ENCODE peak calls at places on chromosomes 12 and 14, in six cellular contexts. J, O, X, T, B and M are unnamed samples.

GRCh38 chr14:68820536-68820935 is 27.7 kb upstream of the ZFP36L1 start:
- DNase-seq in J (no peak), X (peak; percentile 60), T (no peak), B (no peak), O (no peak), M (no peak)

GRCh38 chr14:88248606-88249005 is 74.5 kb downstream of the KCNK10 start:
- DNase-seq in T (peak; percentile 7), O (no peak), J (peak; percentile 10), X (no peak), B (no peak), M (no peak)

GRCh38 chr12:107494331-107494730 is 191.3 kb upstream of the PWP1 start:
- DNase-seq in O (peak; percentile 43), X (no peak), J (no peak), T (no peak), B (no peak), M (no peak)

GRCh38 chr12:123934829-123935228 is 37.8 kb downstream of the CCDC92 start:
- DNase-seq in X (no peak), J (peak; percentile 56), B (no peak), T (peak; percentile 64), O (no peak), M (no peak)

GRCh38 chr14:20278414-20278813 is 27.3 kb downstream of the TTC5 start:
- DNase-seq in O (no peak), J (no peak), B (no peak), T (no peak), X (no peak), M (no peak)

GRCh38 chr14:103695331-103696026 is 19.8 kb downstream of the XRCC3 start:
- DNase-seq in O (no peak), J (no peak), X (no peak), B (no peak), T (no peak), M (no peak)

GRCh38 chr12:122961551-122962329 is 4.5 kb downstream of the ABCB9 start:
- DNase-seq in X (no peak), J (peak; percentile 57), B (no peak), O (no peak), T (peak; percentile 35), M (no peak)

GRCh38 chr12:7503686-7504085 is at the start of gene CD163:
- DNase-seq in X (no peak), B (peak; percentile 7), T (no peak), O (no peak), J (no peak), M (no peak)

GRCh38 chr12:65171870-65172269 is 2.5 kb downstream of the LEMD3 start:
- DNase-seq in J (no peak), B (no peak), T (peak; percentile 15), X (peak; percentile 29), O (no peak), M (peak; percentile 41)

GRCh38 chr14:74649673-74650072 is 37.6 kb upstream of the LTBP2 start:
- DNase-seq in J (no peak), O (no peak), B (no peak), X (no peak), T (peak; percentile 60), M (no peak)

GRCh38 chr12:49369723-49370145 is 2.5 kb downstream of the SPATS2 start:
- DNase-seq in O (no peak), B (no peak), J (peak; percentile 25), T (peak; percentile 68), X (no peak), M (peak; percentile 33)

GRCh38 chr12:25793196-25793595 is 165.3 kb upstream of the RASSF8 start:
- DNase-seq in J (no peak), O (no peak), T (no peak), B (no peak), X (no peak), M (peak; percentile 52)